ENCODE peak calls at places on chromosomes 11 and 22, in five cellular contexts. One of them, this sample, is unnamed.
A peak's percentile ranks its signal among the peaks of the same experiment; 100 is the strongest.

GRCh38 chr11:13166036-13166435 is 111.6 kb upstream of the BMAL1 start:
- DNase-seq in HEK293T: no peak
- DNase-seq in HepG2: no peak
- DNase-seq in GM12878: no peak
- DNase-seq in H1: no peak
- DNase-seq in this sample: no peak

GRCh38 chr22:50599816-50600454 is 658 bp upstream of the MAPK8IP2 start:
- DNase-seq in HepG2: peak; percentile 9
- DNase-seq in H1: no peak
- DNase-seq in GM12878: no peak
- DNase-seq in HEK293T: peak; percentile 74
- DNase-seq in this sample: no peak

GRCh38 chr11:72075109-72075508 is 5.2 kb downstream of the NUMA1 start:
- DNase-seq in GM12878: no peak
- DNase-seq in HEK293T: no peak
- DNase-seq in HepG2: no peak
- DNase-seq in H1: no peak
- DNase-seq in this sample: peak; percentile 13

GRCh38 chr11:3736816-3737215 is 60.5 kb downstream of the NUP98 start:
- DNase-seq in HEK293T: no peak
- DNase-seq in HepG2: no peak
- DNase-seq in GM12878: no peak
- DNase-seq in H1: no peak
- DNase-seq in this sample: no peak

GRCh38 chr22:23060612-23061400 is 9.5 kb upstream of the GNAZ start:
- DNase-seq in HEK293T: no peak
- DNase-seq in HepG2: no peak
- DNase-seq in GM12878: no peak
- DNase-seq in H1: no peak
- DNase-seq in this sample: no peak

GRCh38 chr22:49466926-49467590 is 360.6 kb downstream of the BRD1 start:
- DNase-seq in HepG2: no peak
- DNase-seq in GM12878: no peak
- DNase-seq in H1: no peak
- DNase-seq in HEK293T: no peak
- DNase-seq in this sample: no peak

GRCh38 chr11:79449040-79449439 is 8.2 kb upstream of the TENM4 start:
- DNase-seq in H1: no peak
- DNase-seq in HEK293T: no peak
- DNase-seq in HepG2: no peak
- DNase-seq in GM12878: no peak
- DNase-seq in this sample: no peak

GRCh38 chr11:45665206-45665932 is at the start of gene CHST1:
- DNase-seq in HEK293T: peak; percentile 55
- DNase-seq in H1: no peak
- DNase-seq in GM12878: no peak
- DNase-seq in HepG2: no peak
- DNase-seq in this sample: no peak

GRCh38 chr11:72789493-72790131 is 4.2 kb downstream of the STARD10 start:
- DNase-seq in HepG2: no peak
- DNase-seq in H1: no peak
- DNase-seq in HEK293T: no peak
- DNase-seq in GM12878: no peak
- DNase-seq in this sample: no peak

GRCh38 chr11:68749061-68749491 is 2.2 kb downstream of the TESMIN start:
- DNase-seq in HepG2: no peak
- DNase-seq in HEK293T: no peak
- DNase-seq in H1: no peak
- DNase-seq in GM12878: no peak
- DNase-seq in this sample: peak; percentile 35

GRCh38 chr11:75164318-75164827 is 13.5 kb downstream of the SLCO2B1 start:
- DNase-seq in HepG2: peak; percentile 47
- DNase-seq in HEK293T: no peak
- DNase-seq in H1: no peak
- DNase-seq in GM12878: no peak
- DNase-seq in this sample: no peak

GRCh38 chr22:39448205-39449054 is 8.4 kb upstream of the MGAT3 start:
- DNase-seq in HEK293T: no peak
- DNase-seq in GM12878: no peak
- DNase-seq in HepG2: no peak
- DNase-seq in H1: no peak
- DNase-seq in this sample: no peak

GRCh38 chr11:91869751-91870150 is 354.9 kb upstream of the FAT3 start:
- DNase-seq in HEK293T: no peak
- DNase-seq in HepG2: no peak
- DNase-seq in H1: no peak
- DNase-seq in GM12878: no peak
- DNase-seq in this sample: no peak

GRCh38 chr11:115098037-115098436 is 406.2 kb downstream of the CADM1 start:
- DNase-seq in GM12878: no peak
- DNase-seq in HepG2: no peak
- DNase-seq in HEK293T: no peak
- DNase-seq in H1: no peak
- DNase-seq in this sample: no peak

GRCh38 chr11:70525466-70525865 is 127.1 kb downstream of the CTTN start:
- DNase-seq in H1: no peak
- DNase-seq in HepG2: no peak
- DNase-seq in HEK293T: no peak
- DNase-seq in GM12878: no peak
- DNase-seq in this sample: no peak

GRCh38 chr11:70734379-70734778 is 336.1 kb downstream of the CTTN start:
- DNase-seq in HepG2: no peak
- DNase-seq in H1: no peak
- DNase-seq in HEK293T: no peak
- DNase-seq in GM12878: no peak
- DNase-seq in this sample: no peak

GRCh38 chr11:16252373-16252772 is 104.0 kb downstream of the SOX6 start:
- DNase-seq in HepG2: peak; percentile 12
- DNase-seq in HEK293T: peak; percentile 20
- DNase-seq in GM12878: no peak
- DNase-seq in H1: no peak
- DNase-seq in this sample: no peak

GRCh38 chr22:17411213-17411612 is 42.0 kb downstream of the CECR2 start:
- DNase-seq in HepG2: no peak
- DNase-seq in HEK293T: no peak
- DNase-seq in H1: no peak
- DNase-seq in GM12878: no peak
- DNase-seq in this sample: no peak

GRCh38 chr11:130817608-130817944 is 98.7 kb downstream of the SNX19 start:
- DNase-seq in H1: no peak
- DNase-seq in GM12878: no peak
- DNase-seq in HepG2: no peak
- DNase-seq in HEK293T: no peak
- DNase-seq in this sample: no peak

GRCh38 chr22:32830473-32830872 is 29.0 kb downstream of the TIMP3 start:
- DNase-seq in GM12878: no peak
- DNase-seq in HepG2: no peak
- DNase-seq in HEK293T: no peak
- DNase-seq in H1: no peak
- DNase-seq in this sample: peak; percentile 18

GRCh38 chr22:30205281-30206115 is 41.1 kb downstream of the LIF start:
- DNase-seq in HepG2: peak; percentile 40
- DNase-seq in H1: no peak
- DNase-seq in GM12878: no peak
- DNase-seq in HEK293T: no peak
- DNase-seq in this sample: no peak

GRCh38 chr11:27084407-27084985 is 43.9 kb downstream of the BBOX1 start:
- DNase-seq in HepG2: no peak
- DNase-seq in GM12878: no peak
- DNase-seq in H1: peak; percentile 5
- DNase-seq in HEK293T: no peak
- DNase-seq in this sample: no peak

GRCh38 chr22:39593061-39593930 is 22.7 kb downstream of the CACNA1I start:
- DNase-seq in GM12878: no peak
- DNase-seq in H1: no peak
- DNase-seq in HEK293T: no peak
- DNase-seq in HepG2: no peak
- DNase-seq in this sample: no peak

GRCh38 chr11:12868315-12869073 is 140.6 kb upstream of the RASSF10 start:
- DNase-seq in H1: no peak
- DNase-seq in GM12878: no peak
- DNase-seq in HEK293T: no peak
- DNase-seq in HepG2: no peak
- DNase-seq in this sample: no peak

GRCh38 chr22:38257650-38258246 is 15.1 kb downstream of the TMEM184B start:
- DNase-seq in HepG2: no peak
- DNase-seq in GM12878: no peak
- DNase-seq in HEK293T: no peak
- DNase-seq in H1: no peak
- DNase-seq in this sample: no peak

GRCh38 chr22:32985899-32986772 is 72.0 kb downstream of the SYN3 start:
- DNase-seq in H1: peak; percentile 36
- DNase-seq in HepG2: peak; percentile 70
- DNase-seq in HEK293T: peak; percentile 83
- DNase-seq in GM12878: no peak
- DNase-seq in this sample: peak; percentile 73

GRCh38 chr11:133864756-133865155 is 19.4 kb upstream of the SPATA19 start:
- DNase-seq in HEK293T: no peak
- DNase-seq in HepG2: no peak
- DNase-seq in GM12878: no peak
- DNase-seq in H1: no peak
- DNase-seq in this sample: no peak

GRCh38 chr11:28627690-28628255 is 519.6 kb downstream of the METTL15 start:
- DNase-seq in H1: no peak
- DNase-seq in HepG2: no peak
- DNase-seq in HEK293T: no peak
- DNase-seq in GM12878: no peak
- DNase-seq in this sample: no peak

GRCh38 chr11:13065200-13065787 is 56.2 kb downstream of the RASSF10 start:
- DNase-seq in HEK293T: no peak
- DNase-seq in H1: no peak
- DNase-seq in HepG2: peak; percentile 36
- DNase-seq in GM12878: no peak
- DNase-seq in this sample: no peak

GRCh38 chr22:35154937-35155387 is 89.0 kb downstream of the ISX start:
- DNase-seq in H1: peak; percentile 81
- DNase-seq in HepG2: peak; percentile 56
- DNase-seq in HEK293T: peak; percentile 78
- DNase-seq in GM12878: no peak
- DNase-seq in this sample: peak; percentile 82

GRCh38 chr11:118142809-118143208 is 9.8 kb downstream of the SCN4B start:
- DNase-seq in GM12878: no peak
- DNase-seq in HepG2: no peak
- DNase-seq in H1: no peak
- DNase-seq in HEK293T: no peak
- DNase-seq in this sample: no peak
- TF ChIP-seq SUZ12 in GM12878: no peak
- TF ChIP-seq SUZ12 in HepG2: no peak
- TF ChIP-seq SUZ12 in H1: no peak
- TF ChIP-seq SUZ12 in HEK293T: no peak
- TF ChIP-seq SUZ12 in this sample: no peak

DNA sequence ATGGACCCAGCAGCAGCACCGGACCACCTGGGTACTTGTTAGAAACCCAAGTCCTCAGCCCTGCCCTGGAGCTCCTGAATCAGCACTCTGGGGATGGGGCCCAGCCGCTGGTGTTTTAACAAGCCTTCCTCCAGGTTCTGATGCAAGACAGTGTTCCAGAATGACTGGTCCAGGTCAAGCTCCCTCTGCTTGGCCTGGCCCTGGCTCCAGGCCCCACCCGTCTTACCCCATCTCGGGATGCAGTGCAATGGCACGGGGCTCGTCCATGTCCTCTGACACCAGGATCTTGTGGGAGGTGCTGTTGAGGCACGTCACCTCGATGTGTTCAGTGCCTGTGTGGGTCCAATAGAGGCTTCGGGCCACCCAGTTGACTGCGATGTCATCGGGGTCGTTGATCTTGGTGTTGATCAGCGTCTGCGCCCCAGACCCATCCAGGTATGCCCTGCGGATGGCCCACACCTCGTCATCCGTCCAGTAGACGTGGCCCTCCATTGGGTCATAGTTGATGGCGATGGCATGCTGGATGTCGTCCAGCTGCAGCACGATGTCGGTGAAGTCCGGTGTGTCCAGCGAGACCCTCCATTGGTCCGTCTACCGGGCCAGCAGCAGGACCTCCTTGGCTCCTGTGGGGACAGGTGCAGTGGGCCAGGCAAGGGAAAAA is 140.3 kb downstream of the CRYBB2 start:
- DNase-seq in HepG2: no peak
- DNase-seq in H1: no peak
- DNase-seq in GM12878: no peak
- DNase-seq in HEK293T: no peak
- DNase-seq in this sample: no peak
- TF ChIP-seq SUZ12 in HepG2: no peak
- TF ChIP-seq SUZ12 in H1: no peak
- TF ChIP-seq SUZ12 in GM12878: no peak
- TF ChIP-seq SUZ12 in HEK293T: no peak
- TF ChIP-seq SUZ12 in this sample: no peak

DNA sequence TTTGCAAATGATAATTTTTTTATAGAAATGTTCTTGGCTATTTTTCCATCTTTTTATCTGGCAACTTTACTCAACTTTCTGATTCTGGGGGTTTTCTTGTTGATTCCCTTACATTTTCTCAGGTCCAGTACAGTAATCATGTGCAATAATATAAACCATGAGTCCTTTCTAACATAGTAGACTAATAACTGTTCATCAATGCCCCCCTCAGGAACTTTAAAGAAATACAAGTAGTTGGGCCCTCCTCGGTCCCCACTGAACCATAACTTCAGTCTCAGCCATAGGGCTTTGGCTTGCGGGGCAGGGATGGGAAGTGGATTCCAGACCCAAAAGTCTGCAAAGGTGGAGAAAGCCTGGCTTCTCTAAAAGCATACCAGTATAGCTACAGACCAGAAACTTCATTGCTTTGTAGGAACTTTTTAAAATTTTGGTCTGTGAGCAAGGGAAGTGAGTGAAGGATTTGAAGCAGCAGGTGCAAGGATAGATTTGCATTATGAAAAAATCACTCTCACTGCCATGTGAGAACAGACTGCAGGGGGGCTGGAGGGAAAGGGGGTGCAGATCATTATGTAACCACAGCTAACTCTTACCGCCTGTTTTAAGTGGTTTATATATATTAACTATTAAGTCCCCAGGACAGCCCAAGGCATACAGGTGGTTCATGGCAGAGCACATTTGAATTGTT is 10.5 kb upstream of the TUB start:
- DNase-seq in GM12878: no peak
- DNase-seq in H1: no peak
- DNase-seq in HepG2: peak; percentile 20
- DNase-seq in HEK293T: peak; percentile 62
- DNase-seq in this sample: no peak
- TF ChIP-seq SUZ12 in GM12878: no peak
- TF ChIP-seq SUZ12 in H1: no peak
- TF ChIP-seq SUZ12 in HepG2: no peak
- TF ChIP-seq SUZ12 in HEK293T: no peak
- TF ChIP-seq SUZ12 in this sample: no peak

GRCh38 chr11:59207988-59208432 is 4.7 kb downstream of the MPEG1 start:
- DNase-seq in H1: no peak
- DNase-seq in GM12878: peak; percentile 89
- DNase-seq in HepG2: peak; percentile 48
- DNase-seq in HEK293T: peak; percentile 42
- DNase-seq in this sample: peak; percentile 27
- TF ChIP-seq SUZ12 in H1: no peak
- TF ChIP-seq SUZ12 in GM12878: no peak
- TF ChIP-seq SUZ12 in HepG2: no peak
- TF ChIP-seq SUZ12 in HEK293T: no peak
- TF ChIP-seq SUZ12 in this sample: no peak

GRCh38 chr11:1295591-1295990 is 13.8 kb downstream of the TOLLIP start:
- DNase-seq in HEK293T: no peak
- DNase-seq in H1: no peak
- DNase-seq in GM12878: no peak
- DNase-seq in HepG2: no peak
- DNase-seq in this sample: no peak
- TF ChIP-seq SUZ12 in HEK293T: no peak
- TF ChIP-seq SUZ12 in H1: no peak
- TF ChIP-seq SUZ12 in GM12878: no peak
- TF ChIP-seq SUZ12 in HepG2: no peak
- TF ChIP-seq SUZ12 in this sample: no peak

This sample was measured in NT2/D1.